ENCODE peak calls at places on chromosomes 11 and 22, in eight cellular contexts. One of them, this sample, is unnamed.

GRCh38 chr22:36052505-36052941 is 23.9 kb upstream of the RBFOX2 start:
- DNase-seq in choroid plexus epithelial cell: peak
- DNase-seq in fibroblast of pulmonary artery: peak
- DNase-seq in epithelial cell of esophagus: peak
- DNase-seq in BJ: no peak
- DNase-seq in NB4: peak
- DNase-seq in heart right ventricle: no peak
- DNase-seq in left ventricle myocardium inferior: no peak
- DNase-seq in this sample: peak

GRCh38 chr11:75536786-75537629 is 11.3 kb upstream of the GDPD5 start:
- DNase-seq in choroid plexus epithelial cell: no peak
- DNase-seq in fibroblast of pulmonary artery: no peak
- DNase-seq in epithelial cell of esophagus: peak
- DNase-seq in BJ: no peak
- DNase-seq in NB4: peak
- DNase-seq in heart right ventricle: no peak
- DNase-seq in left ventricle myocardium inferior: no peak
- DNase-seq in this sample: peak

GRCh38 chr22:35353318-35353717 is 27.6 kb upstream of the HMOX1 start:
- DNase-seq in choroid plexus epithelial cell: no peak
- DNase-seq in fibroblast of pulmonary artery: no peak
- DNase-seq in epithelial cell of esophagus: no peak
- DNase-seq in BJ: no peak
- DNase-seq in NB4: no peak
- DNase-seq in heart right ventricle: peak
- DNase-seq in left ventricle myocardium inferior: peak
- DNase-seq in this sample: no peak

GRCh38 chr11:12749442-12749841 is 75.2 kb downstream of the TEAD1 start:
- DNase-seq in choroid plexus epithelial cell: no peak
- DNase-seq in fibroblast of pulmonary artery: no peak
- DNase-seq in epithelial cell of esophagus: peak
- DNase-seq in BJ: no peak
- DNase-seq in NB4: no peak
- DNase-seq in heart right ventricle: no peak
- DNase-seq in left ventricle myocardium inferior: no peak
- DNase-seq in this sample: no peak

GRCh38 chr11:93689166-93689734 is 27.8 kb downstream of the CEP295 start:
- DNase-seq in choroid plexus epithelial cell: no peak
- DNase-seq in fibroblast of pulmonary artery: no peak
- DNase-seq in epithelial cell of esophagus: no peak
- DNase-seq in BJ: no peak
- DNase-seq in NB4: no peak
- DNase-seq in heart right ventricle: no peak
- DNase-seq in left ventricle myocardium inferior: no peak
- DNase-seq in this sample: no peak

GRCh38 chr11:75406338-75406777 is 7.0 kb downstream of the RPS3 start:
- DNase-seq in choroid plexus epithelial cell: no peak
- DNase-seq in fibroblast of pulmonary artery: no peak
- DNase-seq in epithelial cell of esophagus: peak
- DNase-seq in BJ: no peak
- DNase-seq in NB4: no peak
- DNase-seq in heart right ventricle: no peak
- DNase-seq in left ventricle myocardium inferior: no peak
- DNase-seq in this sample: peak

GRCh38 chr11:85826096-85826855 is 15.3 kb upstream of the SYTL2 start:
- DNase-seq in choroid plexus epithelial cell: peak
- DNase-seq in fibroblast of pulmonary artery: peak
- DNase-seq in epithelial cell of esophagus: peak
- DNase-seq in BJ: no peak
- DNase-seq in NB4: no peak
- DNase-seq in heart right ventricle: peak
- DNase-seq in left ventricle myocardium inferior: peak
- DNase-seq in this sample: peak

GRCh38 chr11:19711911-19712280 is 741 bp upstream of the NAV2 start:
- DNase-seq in choroid plexus epithelial cell: no peak
- DNase-seq in fibroblast of pulmonary artery: no peak
- DNase-seq in epithelial cell of esophagus: peak
- DNase-seq in BJ: no peak
- DNase-seq in NB4: no peak
- DNase-seq in heart right ventricle: no peak
- DNase-seq in left ventricle myocardium inferior: no peak
- DNase-seq in this sample: no peak

GRCh38 chr11:80320765-80321164 is 879.9 kb upstream of the TENM4 start:
- DNase-seq in choroid plexus epithelial cell: no peak
- DNase-seq in fibroblast of pulmonary artery: no peak
- DNase-seq in epithelial cell of esophagus: peak
- DNase-seq in BJ: no peak
- DNase-seq in NB4: peak
- DNase-seq in heart right ventricle: no peak
- DNase-seq in left ventricle myocardium inferior: no peak
- DNase-seq in this sample: no peak

GRCh38 chr11:11969380-11970215 is 38.8 kb downstream of the DKK3 start:
- DNase-seq in choroid plexus epithelial cell: no peak
- DNase-seq in fibroblast of pulmonary artery: no peak
- DNase-seq in epithelial cell of esophagus: no peak
- DNase-seq in BJ: no peak
- DNase-seq in NB4: no peak
- DNase-seq in heart right ventricle: peak
- DNase-seq in left ventricle myocardium inferior: peak
- DNase-seq in this sample: no peak

GRCh38 chr22:50292643-50293440 is 14.6 kb downstream of the PLXNB2 start:
- DNase-seq in choroid plexus epithelial cell: no peak
- DNase-seq in fibroblast of pulmonary artery: no peak
- DNase-seq in epithelial cell of esophagus: no peak
- DNase-seq in BJ: no peak
- DNase-seq in NB4: no peak
- DNase-seq in heart right ventricle: no peak
- DNase-seq in left ventricle myocardium inferior: no peak
- DNase-seq in this sample: no peak

GRCh38 chr11:3022300-3022967 is 30.3 kb upstream of the NAP1L4 start:
- DNase-seq in choroid plexus epithelial cell: peak
- DNase-seq in fibroblast of pulmonary artery: peak
- DNase-seq in epithelial cell of esophagus: peak
- DNase-seq in BJ: no peak
- DNase-seq in NB4: peak
- DNase-seq in heart right ventricle: no peak
- DNase-seq in left ventricle myocardium inferior: no peak
- DNase-seq in this sample: peak

GRCh38 chr11:83572521-83572920 is 286.4 kb upstream of the CCDC90B start:
- DNase-seq in choroid plexus epithelial cell: no peak
- DNase-seq in fibroblast of pulmonary artery: no peak
- DNase-seq in epithelial cell of esophagus: no peak
- DNase-seq in BJ: no peak
- DNase-seq in NB4: no peak
- DNase-seq in heart right ventricle: no peak
- DNase-seq in left ventricle myocardium inferior: no peak
- DNase-seq in this sample: no peak

GRCh38 chr11:115238802-115239201 is 265.4 kb downstream of the CADM1 start:
- DNase-seq in choroid plexus epithelial cell: peak
- DNase-seq in fibroblast of pulmonary artery: no peak
- DNase-seq in epithelial cell of esophagus: peak
- DNase-seq in BJ: no peak
- DNase-seq in NB4: no peak
- DNase-seq in heart right ventricle: no peak
- DNase-seq in left ventricle myocardium inferior: no peak
- DNase-seq in this sample: no peak

GRCh38 chr11:95647355-95647754 is 142.2 kb downstream of the FAM76B start:
- DNase-seq in choroid plexus epithelial cell: peak
- DNase-seq in fibroblast of pulmonary artery: peak
- DNase-seq in epithelial cell of esophagus: no peak
- DNase-seq in BJ: no peak
- DNase-seq in NB4: no peak
- DNase-seq in heart right ventricle: no peak
- DNase-seq in left ventricle myocardium inferior: no peak
- DNase-seq in this sample: peak

DNA sequence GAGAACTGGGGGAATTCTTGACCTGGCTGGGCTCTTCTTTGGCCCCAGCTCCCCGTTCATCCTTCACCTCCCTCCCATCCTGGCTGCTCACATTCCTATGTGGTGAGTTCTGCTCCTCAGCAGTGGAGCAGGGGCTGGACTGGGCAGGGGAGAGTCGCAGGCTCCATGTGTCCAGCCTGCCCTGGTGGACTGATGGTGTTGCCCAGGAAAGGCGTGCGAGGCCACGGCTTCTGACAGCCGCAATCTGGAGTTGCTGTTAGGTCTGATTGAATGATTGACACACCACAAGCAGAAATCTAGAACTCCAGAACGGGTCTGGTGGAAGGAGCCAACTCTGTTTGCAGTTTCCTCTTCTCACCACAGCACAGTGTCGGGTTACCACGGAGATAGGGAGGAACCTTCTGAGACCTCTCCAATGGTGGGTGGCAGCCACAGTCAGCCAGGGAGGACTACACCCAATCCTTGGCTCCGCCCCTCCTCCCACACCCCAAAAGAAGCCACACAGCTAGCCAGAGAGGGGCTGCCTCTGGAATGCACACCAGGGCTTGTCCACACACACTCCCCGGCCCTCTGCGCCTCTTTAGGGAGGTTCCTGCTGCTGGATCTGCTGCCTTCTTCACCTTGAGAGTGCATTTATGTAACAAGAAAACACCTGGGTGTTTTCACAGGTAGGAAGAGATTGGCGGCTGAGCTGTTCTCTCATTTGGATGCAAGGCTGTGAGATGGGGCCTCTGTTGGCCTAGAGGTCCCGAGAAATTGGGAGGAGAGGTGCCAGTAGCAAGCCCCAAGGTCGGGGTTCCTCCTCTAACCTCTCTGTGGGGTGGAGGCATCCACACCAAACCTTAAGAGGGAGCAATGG is 56.4 kb upstream of the CD44 start:
- DNase-seq in choroid plexus epithelial cell: peak
- DNase-seq in fibroblast of pulmonary artery: peak
- DNase-seq in epithelial cell of esophagus: peak
- DNase-seq in BJ: peak
- DNase-seq in NB4: peak
- DNase-seq in heart right ventricle: peak
- DNase-seq in left ventricle myocardium inferior: peak
- DNase-seq in this sample: peak
- H3K4me3 ChIP-seq in choroid plexus epithelial cell: peak
- H3K4me3 ChIP-seq in fibroblast of pulmonary artery: no peak
- H3K4me3 ChIP-seq in epithelial cell of esophagus: no peak
- H3K4me3 ChIP-seq in BJ: no peak
- H3K4me3 ChIP-seq in NB4: no peak
- H3K4me3 ChIP-seq in heart right ventricle: no peak
- H3K4me3 ChIP-seq in left ventricle myocardium inferior: no peak
- H3K4me3 ChIP-seq in this sample: no peak

GRCh38 chr11:126990716-126991480 is 9.7 kb downstream of the KIRREL3 start:
- DNase-seq in choroid plexus epithelial cell: no peak
- DNase-seq in fibroblast of pulmonary artery: peak
- DNase-seq in epithelial cell of esophagus: no peak
- DNase-seq in BJ: no peak
- DNase-seq in NB4: no peak
- DNase-seq in heart right ventricle: no peak
- DNase-seq in left ventricle myocardium inferior: no peak
- DNase-seq in this sample: no peak
- TF ChIP-seq CTCF in choroid plexus epithelial cell: no peak
- TF ChIP-seq CTCF in fibroblast of pulmonary artery: no peak
- TF ChIP-seq CTCF in epithelial cell of esophagus: no peak
- TF ChIP-seq CTCF in BJ: no peak
- TF ChIP-seq CTCF in NB4: no peak
- TF ChIP-seq CTCF in heart right ventricle: no peak
- TF ChIP-seq CTCF in left ventricle myocardium inferior: peak
- TF ChIP-seq CTCF in this sample: no peak

GRCh38 chr11:79192836-79193235 is 248.0 kb downstream of the TENM4 start:
- DNase-seq in choroid plexus epithelial cell: no peak
- DNase-seq in fibroblast of pulmonary artery: no peak
- DNase-seq in epithelial cell of esophagus: no peak
- DNase-seq in BJ: no peak
- DNase-seq in NB4: no peak
- DNase-seq in heart right ventricle: no peak
- DNase-seq in left ventricle myocardium inferior: no peak
- DNase-seq in this sample: no peak

GRCh38 chr11:79189055-79189454 is 251.8 kb downstream of the TENM4 start:
- DNase-seq in choroid plexus epithelial cell: no peak
- DNase-seq in fibroblast of pulmonary artery: no peak
- DNase-seq in epithelial cell of esophagus: no peak
- DNase-seq in BJ: no peak
- DNase-seq in NB4: peak
- DNase-seq in heart right ventricle: no peak
- DNase-seq in left ventricle myocardium inferior: no peak
- DNase-seq in this sample: no peak

GRCh38 chr11:79193663-79194062 is 247.2 kb downstream of the TENM4 start:
- DNase-seq in choroid plexus epithelial cell: no peak
- DNase-seq in fibroblast of pulmonary artery: no peak
- DNase-seq in epithelial cell of esophagus: no peak
- DNase-seq in BJ: no peak
- DNase-seq in NB4: no peak
- DNase-seq in heart right ventricle: no peak
- DNase-seq in left ventricle myocardium inferior: no peak
- DNase-seq in this sample: no peak

GRCh38 chr11:79185351-79185750 is 255.5 kb downstream of the TENM4 start:
- DNase-seq in choroid plexus epithelial cell: no peak
- DNase-seq in fibroblast of pulmonary artery: no peak
- DNase-seq in epithelial cell of esophagus: no peak
- DNase-seq in BJ: no peak
- DNase-seq in NB4: no peak
- DNase-seq in heart right ventricle: no peak
- DNase-seq in left ventricle myocardium inferior: no peak
- DNase-seq in this sample: no peak

DNA sequence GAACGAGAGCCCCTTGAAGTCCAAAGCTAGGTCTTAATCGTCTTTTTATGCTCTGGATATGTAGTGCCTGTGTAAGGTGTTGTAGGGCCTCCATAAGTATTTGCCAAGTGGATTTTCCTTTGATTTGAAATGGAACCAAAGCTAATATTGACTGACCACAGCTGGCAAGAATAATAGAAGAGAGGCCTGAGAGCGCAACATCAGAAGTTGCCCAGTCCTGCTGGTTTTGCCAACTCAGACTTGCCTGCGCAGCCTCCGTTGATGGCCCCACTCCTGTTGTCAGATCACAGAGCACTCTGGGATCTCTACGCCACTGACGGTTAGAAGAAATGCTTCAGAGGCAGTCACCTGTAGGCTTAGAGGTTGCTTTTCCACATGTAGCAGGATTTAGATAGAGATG is 251.2 kb downstream of the TENM4 start:
- DNase-seq in choroid plexus epithelial cell: no peak
- DNase-seq in fibroblast of pulmonary artery: no peak
- DNase-seq in epithelial cell of esophagus: no peak
- DNase-seq in BJ: no peak
- DNase-seq in NB4: no peak
- DNase-seq in heart right ventricle: no peak
- DNase-seq in left ventricle myocardium inferior: no peak
- DNase-seq in this sample: no peak
- H3K4me3 ChIP-seq in choroid plexus epithelial cell: no peak
- H3K4me3 ChIP-seq in fibroblast of pulmonary artery: no peak
- H3K4me3 ChIP-seq in epithelial cell of esophagus: no peak
- H3K4me3 ChIP-seq in BJ: no peak
- H3K4me3 ChIP-seq in NB4: no peak
- H3K4me3 ChIP-seq in heart right ventricle: no peak
- H3K4me3 ChIP-seq in left ventricle myocardium inferior: no peak
- H3K4me3 ChIP-seq in this sample: no peak

DNA sequence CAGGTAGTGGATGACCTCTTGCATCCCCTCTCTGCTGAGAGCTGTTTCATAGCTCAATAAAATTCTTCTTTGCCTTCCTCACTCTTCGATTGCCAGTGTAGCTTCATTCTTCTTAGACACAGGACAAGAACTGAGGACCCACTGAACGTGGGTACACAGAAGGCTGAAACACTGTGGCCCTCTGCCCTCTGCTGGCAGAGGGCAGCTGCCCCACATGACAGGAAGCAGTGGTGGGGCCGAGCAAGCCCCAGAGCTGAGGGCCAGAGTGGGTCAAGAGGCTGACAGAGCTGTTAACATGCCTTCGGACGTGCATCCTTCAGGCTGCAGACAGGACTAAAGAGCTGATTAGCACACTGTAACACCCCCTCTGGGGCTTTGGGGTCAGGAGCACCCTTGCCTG is 15.6 kb downstream of the SMC1B start:
- DNase-seq in choroid plexus epithelial cell: no peak
- DNase-seq in fibroblast of pulmonary artery: no peak
- DNase-seq in epithelial cell of esophagus: no peak
- DNase-seq in BJ: no peak
- DNase-seq in NB4: no peak
- DNase-seq in heart right ventricle: no peak
- DNase-seq in left ventricle myocardium inferior: no peak
- DNase-seq in this sample: no peak
- TF ChIP-seq CTCF in choroid plexus epithelial cell: no peak
- TF ChIP-seq CTCF in fibroblast of pulmonary artery: no peak
- TF ChIP-seq CTCF in epithelial cell of esophagus: no peak
- TF ChIP-seq CTCF in BJ: peak
- TF ChIP-seq CTCF in NB4: no peak
- TF ChIP-seq CTCF in heart right ventricle: no peak
- TF ChIP-seq CTCF in left ventricle myocardium inferior: peak
- TF ChIP-seq CTCF in this sample: no peak